ENCODE peak calls at places on chromosome 2, in six cellular contexts. Y, F, Z, C, S and W are unnamed samples.

GRCh38 chr2:55029098-55029497 is 21.2 kb downstream of the RTN4 start:
- DNase-seq in Y (no peak), F (no peak), Z (no peak), C (no peak), S (no peak), W (no peak)

GRCh38 chr2:238202326-238203103 is 980 bp downstream of the ILKAP start:
- DNase-seq in Y (no peak), F (no peak), Z (no peak), C (peak), S (peak), W (peak)

GRCh38 chr2:40668435-40668834 is 216.5 kb upstream of the SLC8A1 start:
- DNase-seq in Y (no peak), F (no peak), Z (peak), C (no peak), S (no peak), W (peak)

GRCh38 chr2:138000037-138000436 is 35.8 kb downstream of the HNMT start:
- DNase-seq in Y (no peak), F (no peak), Z (no peak), C (no peak), S (no peak), W (no peak)

GRCh38 chr2:100603945-100604633 is 41.3 kb downstream of the PDCL3 start:
- DNase-seq in Y (no peak), F (no peak), Z (no peak), C (no peak), S (no peak), W (no peak)

GRCh38 chr2:99974966-99975365 is 167.4 kb downstream of the AFF3 start:
- DNase-seq in Y (no peak), F (no peak), Z (no peak), C (peak), S (no peak), W (no peak)

GRCh38 chr2:27721335-27721734 is 50.2 kb upstream of the MRPL33 start:
- DNase-seq in Y (peak), F (peak), Z (no peak), C (peak), S (no peak), W (no peak)

GRCh38 chr2:113980946-113981345 is 91.1 kb downstream of the ACTR3 start:
- DNase-seq in Y (no peak), F (no peak), Z (peak), C (peak), S (no peak), W (peak)

GRCh38 chr2:97906309-97906708 is 89.4 kb downstream of the TMEM131 start:
- DNase-seq in Y (no peak), F (no peak), Z (no peak), C (no peak), S (no peak), W (no peak)

GRCh38 chr2:172624996-172625395 is 69.1 kb downstream of the PDK1 start:
- DNase-seq in Y (no peak), F (no peak), Z (no peak), C (no peak), S (no peak), W (no peak)

GRCh38 chr2:203685081-203685621 is 21.3 kb upstream of the CD28 start:
- DNase-seq in Y (no peak), F (peak), Z (peak), C (peak), S (no peak), W (peak)

GRCh38 chr2:219919506-219919905 is 292.1 kb downstream of the SLC4A3 start:
- DNase-seq in Y (no peak), F (no peak), Z (no peak), C (no peak), S (no peak), W (no peak)

GRCh38 chr2:173462908-173463840 is 108.5 kb downstream of the CDCA7 start:
- DNase-seq in Y (peak), F (peak), Z (no peak), C (no peak), S (peak), W (no peak)

GRCh38 chr2:135899567-135899966 is 23.3 kb upstream of the MCM6 start:
- DNase-seq in Y (no peak), F (no peak), Z (no peak), C (no peak), S (no peak), W (no peak)

GRCh38 chr2:145012214-145012670 is 492.3 kb upstream of the ZEB2 start:
- DNase-seq in Y (no peak), F (no peak), Z (no peak), C (peak), S (no peak), W (peak)

GRCh38 chr2:47720036-47720435 is 62.9 kb upstream of the MSH6 start:
- DNase-seq in Y (no peak), F (no peak), Z (no peak), C (peak), S (no peak), W (peak)

GRCh38 chr2:164560181-164560792 is 61.0 kb downstream of the GRB14 start:
- DNase-seq in Y (no peak), F (peak), Z (no peak), C (peak), S (peak), W (peak)

GRCh38 chr2:27727257-27727656 is 44.3 kb upstream of the MRPL33 start:
- DNase-seq in Y (peak), F (no peak), Z (no peak), C (no peak), S (no peak), W (no peak)

GRCh38 chr2:136032192-136032591 is 46.8 kb upstream of the DARS1 start:
- DNase-seq in Y (no peak), F (no peak), Z (no peak), C (no peak), S (no peak), W (no peak)

GRCh38 chr2:225182126-225182525 is 139.9 kb upstream of the DOCK10 start:
- DNase-seq in Y (no peak), F (no peak), Z (no peak), C (no peak), S (no peak), W (no peak)

GRCh38 chr2:183011741-183012140 is 26.5 kb downstream of the NCKAP1 start:
- DNase-seq in Y (no peak), F (no peak), Z (no peak), C (peak), S (no peak), W (peak)

GRCh38 chr2:9166579-9167392 is 39.8 kb upstream of the ASAP2 start:
- DNase-seq in Y (no peak), F (no peak), Z (no peak), C (no peak), S (no peak), W (no peak)

GRCh38 chr2:76295762-76296161 is 585.0 kb upstream of the GCFC2 start:
- DNase-seq in Y (no peak), F (no peak), Z (no peak), C (no peak), S (no peak), W (no peak)

GRCh38 chr2:236781933-236782788 is 212.5 kb downstream of the ACKR3 start:
- DNase-seq in Y (no peak), F (no peak), Z (no peak), C (no peak), S (no peak), W (no peak)

GRCh38 chr2:45759310-45759851 is 107.9 kb downstream of the PRKCE start:
- DNase-seq in Y (no peak), F (no peak), Z (peak), C (no peak), S (peak), W (no peak)

GRCh38 chr2:233082934-233083755 is 23.0 kb downstream of the INPP5D start:
- DNase-seq in Y (peak), F (no peak), Z (no peak), C (no peak), S (no peak), W (no peak)

DNA sequence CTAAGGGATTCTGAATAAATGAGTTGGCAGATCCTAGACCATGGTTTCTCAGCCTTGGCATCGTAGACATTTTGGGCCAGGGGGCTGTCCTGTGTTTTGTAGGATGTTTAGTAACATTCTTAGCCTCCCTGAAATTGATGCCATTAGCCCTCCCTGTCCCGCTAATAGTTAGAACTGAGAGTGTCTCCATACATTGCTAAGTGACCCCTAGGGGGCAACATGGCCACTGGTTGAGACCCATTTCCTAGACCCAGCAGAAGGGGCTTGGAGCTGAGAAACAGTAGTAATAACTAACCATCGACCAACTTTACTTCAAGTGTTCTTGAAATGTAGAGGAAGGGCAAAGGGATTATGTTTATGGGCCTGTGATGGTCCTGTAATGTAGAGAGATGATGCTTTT is 40.8 kb downstream of the KCMF1 start:
- DNase-seq in Y (no peak), F (no peak), Z (no peak), C (no peak), S (peak), W (no peak)
- TF ChIP-seq CTCF in Y (no peak), F (peak), Z (no peak), C (peak), S (peak), W (no peak)

DNA sequence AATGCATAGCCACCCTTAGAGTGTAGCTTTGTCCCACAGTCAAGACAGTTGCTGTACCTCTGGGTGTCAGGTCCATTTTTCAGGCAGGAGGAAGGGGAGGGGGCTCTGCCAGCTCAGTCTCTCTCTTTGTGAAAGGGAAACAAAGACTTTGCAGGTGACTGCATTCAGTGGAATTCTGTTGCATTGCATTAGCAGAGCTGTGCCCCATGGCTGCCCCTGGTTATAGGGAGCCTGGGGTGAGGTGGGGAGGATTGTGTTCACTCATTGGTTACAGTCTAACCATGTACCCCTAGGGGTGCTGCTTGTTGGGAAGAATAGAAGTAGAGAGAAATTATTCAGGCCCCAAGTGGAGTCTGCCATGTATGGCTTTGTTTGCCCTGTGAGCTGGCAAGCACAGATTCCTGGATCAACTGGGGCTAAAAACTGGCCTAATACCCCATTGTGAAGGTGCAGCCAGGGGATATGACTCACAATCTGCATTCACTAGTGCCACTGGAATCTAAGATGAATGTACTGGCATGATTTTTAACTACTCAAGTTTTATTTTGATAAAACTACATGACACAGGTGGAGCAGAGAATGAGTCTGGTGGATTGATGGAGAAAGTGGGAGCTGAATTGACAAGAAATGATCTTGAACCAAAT is 118.4 kb downstream of the SH3BP4 start:
- DNase-seq in Y (no peak), F (no peak), Z (no peak), C (peak), S (no peak), W (no peak)
- TF ChIP-seq CTCF in Y (no peak), F (no peak), Z (no peak), C (no peak), S (no peak), W (no peak)

DNA sequence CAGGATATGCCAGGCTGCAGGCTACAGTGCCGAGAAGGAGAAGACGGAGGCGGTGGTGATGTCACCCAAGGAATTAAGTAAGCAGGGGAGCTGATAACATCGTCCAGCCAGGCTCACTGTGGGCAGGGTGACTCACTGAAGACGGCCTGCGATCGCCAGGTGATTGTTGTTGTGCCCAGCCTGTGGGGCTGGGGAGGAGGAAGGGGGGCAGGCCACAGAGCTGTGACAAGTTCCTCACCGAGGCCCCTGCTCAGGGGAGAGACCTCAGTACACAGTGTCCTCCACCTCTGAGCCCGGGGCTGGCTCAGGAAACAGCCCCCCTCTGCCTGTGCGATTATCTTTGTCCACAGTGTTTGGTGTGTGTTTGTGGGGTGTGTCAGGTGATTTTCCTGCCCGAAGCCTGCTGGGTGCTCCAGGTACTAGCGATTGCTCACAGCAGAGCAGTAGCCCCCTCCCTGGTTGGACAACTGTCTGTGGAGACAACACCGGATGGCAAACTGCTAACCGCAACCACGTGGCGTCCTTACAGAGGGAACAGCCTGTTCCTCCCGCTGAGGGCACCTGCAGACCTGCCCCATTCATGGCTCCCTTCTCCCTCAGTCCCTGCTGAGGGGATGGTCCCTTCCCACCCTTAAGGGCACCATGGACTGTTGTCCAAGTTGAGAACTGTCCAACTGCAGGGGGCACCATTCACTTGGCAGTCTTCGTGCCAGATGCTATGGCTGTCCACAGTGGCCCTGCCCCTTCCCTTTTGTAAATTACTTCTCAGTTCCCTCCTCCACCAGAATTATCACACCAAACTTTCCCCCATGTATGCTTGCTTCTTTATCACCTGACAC is 95.1 kb downstream of the ZFP36L2 start:
- DNase-seq in Y (peak), F (peak), Z (peak), C (peak), S (peak), W (peak)
- TF ChIP-seq CTCF in Y (peak), F (no peak), Z (peak), C (peak), S (peak), W (no peak)

GRCh38 chr2:109662889-109663288 is 48.7 kb downstream of the SOWAHC start:
- DNase-seq in Y (no peak), F (no peak), Z (no peak), C (peak), S (no peak), W (peak)
- TF ChIP-seq CTCF in Y (peak), F (no peak), Z (no peak), C (no peak), S (peak), W (peak)

DNA sequence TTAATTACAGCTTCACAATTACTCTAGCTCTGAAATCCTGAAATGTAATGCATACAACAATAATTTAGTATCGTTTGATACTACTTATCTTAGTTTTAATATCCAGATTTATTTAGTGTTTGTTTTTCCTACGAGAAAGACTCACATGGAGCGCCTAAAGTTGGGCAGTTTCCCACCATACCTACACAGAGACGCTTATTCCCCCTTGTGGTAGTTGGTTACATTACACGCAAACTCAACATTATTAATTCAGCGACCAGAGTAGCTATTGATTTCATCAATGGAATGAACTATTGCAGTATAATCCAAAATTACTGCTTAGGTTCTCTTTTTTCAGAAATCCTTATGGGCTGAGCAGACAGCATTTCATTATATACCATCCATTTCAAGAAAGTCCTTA is 164.0 kb upstream of the REG3G start:
- DNase-seq in Y (no peak), F (no peak), Z (no peak), C (peak), S (peak), W (no peak)
- TF ChIP-seq CTCF in Y (peak), F (peak), Z (no peak), C (no peak), S (peak), W (no peak)

DNA sequence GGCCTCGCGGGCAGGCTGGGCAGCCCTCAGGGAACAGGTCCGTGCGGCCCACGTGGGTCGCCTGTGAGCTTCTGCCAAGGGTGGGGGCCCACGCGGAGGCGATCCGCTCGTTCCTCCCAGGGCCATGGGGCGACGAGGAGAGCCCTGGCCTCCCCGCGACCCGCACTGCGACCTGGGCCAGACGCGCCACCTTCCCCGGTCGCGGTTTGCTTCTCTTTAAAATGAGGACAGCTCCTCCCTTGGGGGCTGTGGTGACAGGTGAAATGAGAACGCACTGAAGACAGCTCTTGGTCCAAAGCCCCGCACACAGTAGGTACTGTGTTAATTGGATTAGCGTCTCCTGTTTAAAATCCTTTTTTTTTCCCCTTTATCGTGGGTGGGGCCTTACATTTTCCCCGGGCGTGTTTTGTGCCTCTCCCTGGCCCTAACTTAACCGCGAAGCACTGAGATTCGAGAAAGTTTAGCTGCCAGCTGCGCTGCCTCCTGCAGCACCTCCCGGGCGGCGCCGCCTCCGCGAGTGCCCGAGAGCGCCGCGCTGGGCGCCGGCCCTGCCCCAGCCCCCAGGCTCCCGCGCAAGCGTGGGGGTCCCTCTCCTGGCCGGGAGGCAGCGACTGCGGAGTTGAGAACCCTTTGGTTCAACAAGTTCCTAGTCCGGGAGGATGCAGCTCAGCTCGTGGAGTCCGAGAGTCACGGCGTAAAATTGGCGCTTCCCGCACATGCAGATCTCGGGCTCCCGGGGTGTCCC is 1.1 kb downstream of the HPCAL1 start:
- DNase-seq in Y (peak), F (peak), Z (no peak), C (no peak), S (peak), W (peak)
- TF ChIP-seq CTCF in Y (peak), F (no peak), Z (peak), C (no peak), S (peak), W (no peak)